ENCODE peak calls at places on chromosomes 1 and 21, in four cellular contexts. One of them, this sample, is unnamed.
A peak's percentile ranks its signal among the peaks of the same experiment; 100 is the strongest.

GRCh38 chr1:145879775-145880174 is 5.9 kb downstream of the ANKRD35 start:
- DNase-seq in activated CD4-positive, alpha-beta T cell treated with anti-CD3 and anti-CD28 coated beads, Interleukin-2, amount 10 ng/mL, durations not matched to agents 7 days and 5 days: no peak
- DNase-seq in A172: no peak
- DNase-seq in stimulated activated CD8-positive, alpha-beta memory T cell treated with anti-CD3 and anti-CD28 coated beads, Interleukin-2, amount 100 ng/mL, for 48 hours: no peak
- DNase-seq in this sample: no peak

GRCh38 chr1:71733121-71733520 is 549.2 kb downstream of the NEGR1 start:
- DNase-seq in activated CD4-positive, alpha-beta T cell treated with anti-CD3 and anti-CD28 coated beads, Interleukin-2, amount 10 ng/mL, durations not matched to agents 7 days and 5 days: no peak
- DNase-seq in A172: no peak
- DNase-seq in stimulated activated CD8-positive, alpha-beta memory T cell treated with anti-CD3 and anti-CD28 coated beads, Interleukin-2, amount 100 ng/mL, for 48 hours: no peak
- DNase-seq in this sample: no peak

GRCh38 chr1:27804791-27805190 is 25.8 kb upstream of the PPP1R8 start:
- DNase-seq in activated CD4-positive, alpha-beta T cell treated with anti-CD3 and anti-CD28 coated beads, Interleukin-2, amount 10 ng/mL, durations not matched to agents 7 days and 5 days: no peak
- DNase-seq in A172: no peak
- DNase-seq in stimulated activated CD8-positive, alpha-beta memory T cell treated with anti-CD3 and anti-CD28 coated beads, Interleukin-2, amount 100 ng/mL, for 48 hours: no peak
- DNase-seq in this sample: no peak

GRCh38 chr21:15236111-15236510 is 171.3 kb upstream of the NRIP1 start:
- DNase-seq in stimulated activated CD8-positive, alpha-beta memory T cell treated with anti-CD3 and anti-CD28 coated beads, Interleukin-2, amount 100 ng/mL, for 48 hours: no peak
- DNase-seq in activated CD4-positive, alpha-beta T cell treated with anti-CD3 and anti-CD28 coated beads, Interleukin-2, amount 10 ng/mL, durations not matched to agents 7 days and 5 days: no peak
- DNase-seq in A172: no peak
- DNase-seq in this sample: no peak

GRCh38 chr1:102032534-102032933 is 35.8 kb upstream of the OLFM3 start:
- DNase-seq in stimulated activated CD8-positive, alpha-beta memory T cell treated with anti-CD3 and anti-CD28 coated beads, Interleukin-2, amount 100 ng/mL, for 48 hours: no peak
- DNase-seq in A172: no peak
- DNase-seq in activated CD4-positive, alpha-beta T cell treated with anti-CD3 and anti-CD28 coated beads, Interleukin-2, amount 10 ng/mL, durations not matched to agents 7 days and 5 days: no peak
- DNase-seq in this sample: no peak

GRCh38 chr1:107683198-107683657 is 281.8 kb downstream of the VAV3 start:
- DNase-seq in A172: no peak
- DNase-seq in stimulated activated CD8-positive, alpha-beta memory T cell treated with anti-CD3 and anti-CD28 coated beads, Interleukin-2, amount 100 ng/mL, for 48 hours: no peak
- DNase-seq in activated CD4-positive, alpha-beta T cell treated with anti-CD3 and anti-CD28 coated beads, Interleukin-2, amount 10 ng/mL, durations not matched to agents 7 days and 5 days: no peak
- DNase-seq in this sample: no peak

GRCh38 chr1:239112092-239112491 is 274.3 kb upstream of the CHRM3 start:
- DNase-seq in A172: no peak
- DNase-seq in stimulated activated CD8-positive, alpha-beta memory T cell treated with anti-CD3 and anti-CD28 coated beads, Interleukin-2, amount 100 ng/mL, for 48 hours: no peak
- DNase-seq in activated CD4-positive, alpha-beta T cell treated with anti-CD3 and anti-CD28 coated beads, Interleukin-2, amount 10 ng/mL, durations not matched to agents 7 days and 5 days: no peak
- DNase-seq in this sample: no peak

GRCh38 chr1:32773018-32773763 is 44.0 kb downstream of the YARS1 start:
- DNase-seq in A172: peak; percentile 51
- DNase-seq in activated CD4-positive, alpha-beta T cell treated with anti-CD3 and anti-CD28 coated beads, Interleukin-2, amount 10 ng/mL, durations not matched to agents 7 days and 5 days: peak; percentile 78
- DNase-seq in stimulated activated CD8-positive, alpha-beta memory T cell treated with anti-CD3 and anti-CD28 coated beads, Interleukin-2, amount 100 ng/mL, for 48 hours: peak; percentile 62
- DNase-seq in this sample: peak; percentile 74

GRCh38 chr1:1631793-1632420 is at the start of gene MMP23B:
- DNase-seq in A172: no peak
- DNase-seq in stimulated activated CD8-positive, alpha-beta memory T cell treated with anti-CD3 and anti-CD28 coated beads, Interleukin-2, amount 100 ng/mL, for 48 hours: no peak
- DNase-seq in activated CD4-positive, alpha-beta T cell treated with anti-CD3 and anti-CD28 coated beads, Interleukin-2, amount 10 ng/mL, durations not matched to agents 7 days and 5 days: no peak
- DNase-seq in this sample: no peak

GRCh38 chr21:31874817-31875216 is 2.0 kb downstream of the HUNK start:
- DNase-seq in stimulated activated CD8-positive, alpha-beta memory T cell treated with anti-CD3 and anti-CD28 coated beads, Interleukin-2, amount 100 ng/mL, for 48 hours: no peak
- DNase-seq in activated CD4-positive, alpha-beta T cell treated with anti-CD3 and anti-CD28 coated beads, Interleukin-2, amount 10 ng/mL, durations not matched to agents 7 days and 5 days: no peak
- DNase-seq in A172: no peak
- DNase-seq in this sample: no peak

GRCh38 chr1:168331569-168331968 is 50.9 kb downstream of the TBX19 start:
- DNase-seq in A172: no peak
- DNase-seq in stimulated activated CD8-positive, alpha-beta memory T cell treated with anti-CD3 and anti-CD28 coated beads, Interleukin-2, amount 100 ng/mL, for 48 hours: no peak
- DNase-seq in activated CD4-positive, alpha-beta T cell treated with anti-CD3 and anti-CD28 coated beads, Interleukin-2, amount 10 ng/mL, durations not matched to agents 7 days and 5 days: no peak
- DNase-seq in this sample: no peak

GRCh38 chr1:169586395-169587255 is at the start of gene F5:
- DNase-seq in activated CD4-positive, alpha-beta T cell treated with anti-CD3 and anti-CD28 coated beads, Interleukin-2, amount 10 ng/mL, durations not matched to agents 7 days and 5 days: peak; percentile 86
- DNase-seq in A172: peak; percentile 63
- DNase-seq in stimulated activated CD8-positive, alpha-beta memory T cell treated with anti-CD3 and anti-CD28 coated beads, Interleukin-2, amount 100 ng/mL, for 48 hours: peak; percentile 72
- DNase-seq in this sample: peak; percentile 40

GRCh38 chr1:24289937-24290595 is 29.1 kb upstream of the GRHL3 start:
- DNase-seq in stimulated activated CD8-positive, alpha-beta memory T cell treated with anti-CD3 and anti-CD28 coated beads, Interleukin-2, amount 100 ng/mL, for 48 hours: no peak
- DNase-seq in activated CD4-positive, alpha-beta T cell treated with anti-CD3 and anti-CD28 coated beads, Interleukin-2, amount 10 ng/mL, durations not matched to agents 7 days and 5 days: no peak
- DNase-seq in A172: peak; percentile 90
- DNase-seq in this sample: peak; percentile 81

GRCh38 chr1:159162511-159163265 is 8.7 kb upstream of the CADM3 start:
- DNase-seq in stimulated activated CD8-positive, alpha-beta memory T cell treated with anti-CD3 and anti-CD28 coated beads, Interleukin-2, amount 100 ng/mL, for 48 hours: no peak
- DNase-seq in A172: no peak
- DNase-seq in activated CD4-positive, alpha-beta T cell treated with anti-CD3 and anti-CD28 coated beads, Interleukin-2, amount 10 ng/mL, durations not matched to agents 7 days and 5 days: no peak
- DNase-seq in this sample: no peak

GRCh38 chr1:116529199-116529616 is 41.6 kb downstream of the CD58 start:
- DNase-seq in A172: peak; percentile 36
- DNase-seq in stimulated activated CD8-positive, alpha-beta memory T cell treated with anti-CD3 and anti-CD28 coated beads, Interleukin-2, amount 100 ng/mL, for 48 hours: no peak
- DNase-seq in activated CD4-positive, alpha-beta T cell treated with anti-CD3 and anti-CD28 coated beads, Interleukin-2, amount 10 ng/mL, durations not matched to agents 7 days and 5 days: no peak
- DNase-seq in this sample: peak; percentile 20

GRCh38 chr1:207963429-207964194 is 52.7 kb upstream of the CD34 start:
- DNase-seq in A172: peak; percentile 78
- DNase-seq in activated CD4-positive, alpha-beta T cell treated with anti-CD3 and anti-CD28 coated beads, Interleukin-2, amount 10 ng/mL, durations not matched to agents 7 days and 5 days: peak; percentile 80
- DNase-seq in stimulated activated CD8-positive, alpha-beta memory T cell treated with anti-CD3 and anti-CD28 coated beads, Interleukin-2, amount 100 ng/mL, for 48 hours: peak; percentile 69
- DNase-seq in this sample: peak; percentile 75

GRCh38 chr21:44331650-44332306 is 7.4 kb downstream of the CFAP410 start:
- DNase-seq in stimulated activated CD8-positive, alpha-beta memory T cell treated with anti-CD3 and anti-CD28 coated beads, Interleukin-2, amount 100 ng/mL, for 48 hours: no peak
- DNase-seq in activated CD4-positive, alpha-beta T cell treated with anti-CD3 and anti-CD28 coated beads, Interleukin-2, amount 10 ng/mL, durations not matched to agents 7 days and 5 days: no peak
- DNase-seq in A172: no peak
- DNase-seq in this sample: peak; percentile 15

GRCh38 chr1:17488977-17489739 is 49.7 kb upstream of the RCC2 start:
- DNase-seq in A172: no peak
- DNase-seq in stimulated activated CD8-positive, alpha-beta memory T cell treated with anti-CD3 and anti-CD28 coated beads, Interleukin-2, amount 100 ng/mL, for 48 hours: no peak
- DNase-seq in activated CD4-positive, alpha-beta T cell treated with anti-CD3 and anti-CD28 coated beads, Interleukin-2, amount 10 ng/mL, durations not matched to agents 7 days and 5 days: no peak
- DNase-seq in this sample: peak; percentile 15

GRCh38 chr21:33578214-33578613 is 10.3 kb downstream of the DONSON start:
- DNase-seq in activated CD4-positive, alpha-beta T cell treated with anti-CD3 and anti-CD28 coated beads, Interleukin-2, amount 10 ng/mL, durations not matched to agents 7 days and 5 days: no peak
- DNase-seq in stimulated activated CD8-positive, alpha-beta memory T cell treated with anti-CD3 and anti-CD28 coated beads, Interleukin-2, amount 100 ng/mL, for 48 hours: no peak
- DNase-seq in A172: no peak
- DNase-seq in this sample: peak; percentile 76

GRCh38 chr1:228352677-228353481 is 53.8 kb downstream of the TRIM11 start:
- DNase-seq in activated CD4-positive, alpha-beta T cell treated with anti-CD3 and anti-CD28 coated beads, Interleukin-2, amount 10 ng/mL, durations not matched to agents 7 days and 5 days: no peak
- DNase-seq in A172: no peak
- DNase-seq in stimulated activated CD8-positive, alpha-beta memory T cell treated with anti-CD3 and anti-CD28 coated beads, Interleukin-2, amount 100 ng/mL, for 48 hours: no peak
- DNase-seq in this sample: no peak

GRCh38 chr1:226875641-226876295 is 5.4 kb downstream of the PSEN2 start:
- DNase-seq in A172: peak; percentile 86
- DNase-seq in activated CD4-positive, alpha-beta T cell treated with anti-CD3 and anti-CD28 coated beads, Interleukin-2, amount 10 ng/mL, durations not matched to agents 7 days and 5 days: no peak
- DNase-seq in stimulated activated CD8-positive, alpha-beta memory T cell treated with anti-CD3 and anti-CD28 coated beads, Interleukin-2, amount 100 ng/mL, for 48 hours: no peak
- DNase-seq in this sample: peak; percentile 51

This sample was measured in IMR-90.